ENCODE peak calls at places on chromosomes 11 and 22, in ten cellular contexts. O is heart left ventricle, K is GM12891, M is tibial nerve, N is erythroblast, H is transverse colon, B is Peyer's patch, V is body of pancreas, G is NB4, S is HCT116. C is an unnamed sample.

GRCh38 chr11:108111126-108111525 is 10.2 kb upstream of the ACAT1 start:
- DNase-seq in K (no peak), S (no peak), H (no peak), M (no peak), B (no peak), G (no peak), V (no peak), N (no peak), O (no peak), C (no peak)

GRCh38 chr11:110772863-110773262 is 60.6 kb upstream of the ARHGAP20 start:
- DNase-seq in K (no peak), B (no peak), V (no peak), O (no peak), S (no peak), M (no peak), G (no peak), N (no peak), H (no peak), C (no peak)

GRCh38 chr11:19597194-19597593 is 115.4 kb upstream of the NAV2 start:
- DNase-seq in H (no peak), O (no peak), M (no peak), B (no peak), S (no peak), G (no peak), K (no peak), V (no peak), N (no peak), C (no peak)

GRCh38 chr22:33853200-33854097 is 66.8 kb downstream of the LARGE1 start:
- DNase-seq in B (peak), G (peak), O (peak), K (peak), S (no peak), V (peak), M (peak), N (no peak), H (peak), C (peak)

GRCh38 chr11:106228996-106229395 is 151.5 kb downstream of the AASDHPPT start:
- DNase-seq in N (no peak), B (no peak), H (no peak), G (no peak), V (no peak), M (no peak), K (no peak), O (no peak), S (no peak), C (no peak)

GRCh38 chr11:8831861-8832260 is 79.1 kb upstream of the AKIP1 start:
- DNase-seq in B (no peak), K (no peak), O (no peak), S (no peak), N (no peak), G (no peak), M (no peak), H (no peak), V (no peak), C (no peak)

GRCh38 chr11:116787436-116787785 is 412 bp downstream of the ZPR1 start:
- DNase-seq in G (no peak), V (no peak), O (no peak), N (no peak), S (no peak), M (no peak), K (no peak), B (no peak), H (no peak), C (no peak)

GRCh38 chr11:64230985-64231365 is 627 bp downstream of the DNAJC4 start:
- DNase-seq in B (no peak), V (no peak), S (no peak), G (peak), K (no peak), H (no peak), M (no peak), O (peak), N (no peak), C (peak)

GRCh38 chr11:763073-763463 is 14.2 kb downstream of the GATD1 start:
- DNase-seq in K (no peak), B (peak), S (no peak), M (no peak), N (no peak), V (no peak), O (no peak), H (peak), G (no peak), C (no peak)

GRCh38 chr11:124758355-124759267 is 3.5 kb downstream of the ESAM start:
- DNase-seq in O (peak), H (peak), M (peak), K (peak), S (peak), B (peak), N (peak), G (peak), V (peak), C (no peak)

GRCh38 chr11:26953770-26954392 is 40.0 kb upstream of the FIBIN start:
- DNase-seq in H (no peak), B (no peak), K (no peak), O (no peak), S (no peak), V (no peak), N (no peak), G (no peak), M (no peak), C (no peak)

GRCh38 chr11:15806217-15806616 is 550.1 kb downstream of the SOX6 start:
- DNase-seq in B (no peak), V (no peak), S (no peak), O (no peak), H (no peak), K (no peak), M (no peak), N (no peak), G (no peak), C (no peak)

GRCh38 chr11:50088231-50088630 is 55.6 kb downstream of the OR4C45 start:
- DNase-seq in O (no peak), K (no peak), G (no peak), B (no peak), M (no peak), N (no peak), H (no peak), S (no peak), V (no peak), C (no peak)

GRCh38 chr22:28903080-28903479 is 19.7 kb downstream of the ZNRF3 start:
- DNase-seq in B (no peak), N (no peak), M (no peak), G (no peak), H (no peak), K (no peak), S (no peak), O (peak), V (peak), C (peak)

GRCh38 chr11:126391286-126391954 is 35.9 kb downstream of the ST3GAL4 start:
- DNase-seq in O (no peak), B (no peak), K (no peak), G (peak), V (no peak), N (no peak), M (no peak), H (no peak), S (no peak), C (peak)

GRCh38 chr11:1353383-1354124 is 36.2 kb upstream of the BRSK2 start:
- DNase-seq in O (no peak), G (no peak), V (no peak), N (no peak), M (no peak), K (no peak), B (no peak), S (no peak), H (no peak), C (no peak)

GRCh38 chr11:120409655-120410054 is 73.4 kb downstream of the ARHGEF12 start:
- DNase-seq in N (no peak), V (no peak), S (no peak), G (no peak), H (no peak), O (no peak), B (no peak), K (no peak), M (no peak), C (no peak)

GRCh38 chr11:102168483-102168882 is 58.2 kb downstream of the YAP1 start:
- DNase-seq in M (no peak), O (no peak), K (no peak), B (no peak), H (no peak), G (no peak), N (no peak), V (no peak), S (no peak), C (no peak)

GRCh38 chr22:41280065-41280464 is 5.9 kb downstream of the RANGAP1 start:
- DNase-seq in S (no peak), V (no peak), G (no peak), B (no peak), M (no peak), N (no peak), K (no peak), H (no peak), O (no peak), C (no peak)

GRCh38 chr11:121249039-121249663 is 43.4 kb upstream of the SC5D start:
- DNase-seq in K (peak), M (no peak), N (peak), B (no peak), G (peak), H (no peak), O (no peak), V (no peak), S (peak), C (no peak)

GRCh38 chr11:108224908-108225786 is 2.3 kb downstream of the ATM start:
- DNase-seq in N (peak), G (peak), M (peak), S (no peak), K (no peak), O (no peak), H (no peak), V (no peak), B (no peak), C (no peak)

GRCh38 chr22:29078036-29078868 is 5.4 kb downstream of the KREMEN1 start:
- DNase-seq in V (no peak), B (no peak), N (no peak), H (no peak), M (no peak), O (no peak), G (no peak), K (no peak), S (no peak), C (no peak)

GRCh38 chr11:120883404-120884135 is 140.3 kb upstream of the TBCEL start:
- DNase-seq in G (no peak), V (no peak), K (no peak), S (no peak), O (peak), H (no peak), B (no peak), M (peak), N (no peak), C (no peak)

GRCh38 chr11:1942541-1943260 is 4.4 kb upstream of the MRPL23 start:
- DNase-seq in H (no peak), G (no peak), O (peak), N (no peak), M (no peak), V (peak), S (no peak), K (no peak), B (peak), C (no peak)

GRCh38 chr11:75474878-75475766 is 42.1 kb upstream of the KLHL35 start:
- DNase-seq in B (peak), G (peak), M (peak), K (peak), N (peak), O (peak), S (no peak), V (peak), H (peak), C (peak)

GRCh38 chr11:110787680-110788079 is 75.4 kb upstream of the ARHGAP20 start:
- DNase-seq in K (no peak), B (no peak), N (no peak), H (no peak), G (no peak), S (no peak), O (no peak), V (no peak), M (no peak), C (no peak)

GRCh38 chr11:59551651-59552521 is 40.5 kb downstream of the OR4D9 start:
- DNase-seq in H (no peak), M (peak), V (peak), G (peak), O (peak), S (peak), B (no peak), K (no peak), N (peak), C (peak)

GRCh38 chr22:28864878-28865596 is 18.3 kb upstream of the ZNRF3 start:
- DNase-seq in H (no peak), M (no peak), O (no peak), G (no peak), S (no peak), K (no peak), V (no peak), N (no peak), B (no peak), C (no peak)

GRCh38 chr11:21264125-21264524 is 594.7 kb downstream of the NELL1 start:
- DNase-seq in B (no peak), G (no peak), O (no peak), K (no peak), V (no peak), M (no peak), H (no peak), N (no peak), S (no peak), C (no peak)

GRCh38 chr11:67646535-67647336 is 3.8 kb downstream of the ACY3 start:
- DNase-seq in H (peak), B (peak), M (no peak), N (no peak), G (peak), S (no peak), K (no peak), O (no peak), V (peak), C (no peak)

GRCh38 chr11:76408171-76408965 is 27.2 kb downstream of the GVQW3 start:
- DNase-seq in M (no peak), B (no peak), N (no peak), S (no peak), K (no peak), V (no peak), G (no peak), H (no peak), O (no peak), C (no peak)

GRCh38 chr22:28955817-28956216 is 72.4 kb downstream of the ZNRF3 start:
- DNase-seq in H (peak), K (peak), O (no peak), M (no peak), V (no peak), S (no peak), N (no peak), G (peak), B (peak), C (no peak)

GRCh38 chr11:102552447-102553200 is 22.1 kb upstream of the MMP7 start:
- DNase-seq in N (no peak), K (no peak), M (no peak), B (no peak), S (peak), G (no peak), O (no peak), V (peak), H (no peak), C (no peak)

GRCh38 chr22:32528984-32529982 is 54.7 kb downstream of the FBXO7 start:
- DNase-seq in M (peak), O (peak), K (peak), S (peak), B (peak), G (peak), H (peak), N (peak), V (peak), C (peak)

GRCh38 chr22:22871536-22872278 is 15.9 kb upstream of the IGLL5 start:
- DNase-seq in M (no peak), O (no peak), S (no peak), V (no peak), G (peak), H (no peak), B (no peak), K (no peak), N (no peak), C (no peak)

GRCh38 chr11:96215094-96215782 is 127.8 kb downstream of the MAML2 start:
- DNase-seq in K (no peak), V (no peak), N (no peak), H (peak), G (peak), O (no peak), B (peak), M (no peak), S (no peak), C (no peak)

GRCh38 chr11:130413383-130414106 is 14.9 kb downstream of the ADAMTS8 start:
- DNase-seq in B (no peak), V (no peak), H (no peak), M (no peak), K (no peak), N (no peak), O (no peak), S (no peak), G (no peak), C (no peak)

GRCh38 chr22:27296091-27296675 is 505.4 kb downstream of the MN1 start:
- DNase-seq in O (no peak), M (no peak), B (no peak), S (no peak), K (no peak), V (no peak), H (no peak), G (no peak), N (no peak), C (no peak)

GRCh38 chr22:27297125-27297524 is 504.4 kb downstream of the MN1 start:
- DNase-seq in O (no peak), K (no peak), B (no peak), G (no peak), S (no peak), V (no peak), M (no peak), N (no peak), H (no peak), C (no peak)

GRCh38 chr22:27292542-27293298 is 508.8 kb downstream of the MN1 start:
- DNase-seq in H (no peak), O (no peak), G (no peak), M (no peak), V (no peak), B (no peak), K (no peak), N (peak), S (no peak), C (no peak)

GRCh38 chr22:27295071-27295470 is 506.5 kb downstream of the MN1 start:
- DNase-seq in V (no peak), K (no peak), M (no peak), H (no peak), N (no peak), G (no peak), S (no peak), O (no peak), B (no peak), C (no peak)

GRCh38 chr22:27295605-27296004 is 506.0 kb downstream of the MN1 start:
- DNase-seq in V (no peak), B (no peak), K (no peak), S (no peak), G (no peak), N (no peak), M (no peak), H (no peak), O (no peak), C (no peak)
- TF ChIP-seq POLR2A in V (no peak), B (no peak), K (no peak), S (no peak), G (no peak), N (no peak), M (no peak), H (no peak), O (no peak), C (no peak)

GRCh38 chr11:12377824-12378593 is 638 bp downstream of the PARVA start:
- DNase-seq in B (peak), M (peak), O (peak), K (no peak), H (peak), G (no peak), S (peak), V (peak), N (no peak), C (peak)
- TF ChIP-seq POLR2A in B (peak), M (peak), O (no peak), K (no peak), H (peak), G (no peak), S (peak), V (no peak), N (no peak), C (no peak)

DNA sequence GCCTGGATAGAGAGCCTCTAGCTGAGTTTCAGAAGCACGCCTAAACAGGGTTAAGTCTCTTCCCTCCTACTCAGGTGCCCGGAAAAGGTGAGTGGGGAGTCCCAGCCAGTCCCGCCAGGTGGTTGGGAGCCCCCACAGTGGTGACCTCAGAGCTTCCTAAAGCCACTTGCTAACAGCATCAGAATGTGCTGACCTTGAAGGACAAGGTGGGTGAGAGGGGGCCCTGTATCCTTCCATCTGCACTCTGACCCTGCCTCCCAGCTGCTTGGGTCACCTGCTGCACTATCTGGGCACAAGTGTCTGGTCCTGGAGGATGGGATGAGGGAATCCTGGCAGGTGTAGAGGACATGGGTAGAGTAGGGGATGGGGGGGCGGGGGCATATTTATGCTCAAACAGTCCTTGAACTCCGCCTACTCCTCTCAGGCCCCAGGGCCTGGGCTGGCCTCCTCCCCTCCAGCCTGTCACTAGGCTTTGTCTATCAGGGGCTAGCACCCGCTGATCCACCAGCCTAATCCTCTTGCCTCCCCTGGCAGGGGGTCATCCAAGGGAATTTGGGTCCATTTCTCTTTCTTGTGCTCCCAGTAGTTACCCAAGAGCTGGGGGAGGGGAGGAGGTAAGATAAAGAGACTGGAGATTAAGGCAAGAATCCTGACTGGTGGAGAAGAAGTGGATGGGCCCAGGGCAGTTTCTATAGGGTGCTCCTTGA is 3.4 kb downstream of the USP2 start:
- DNase-seq in N (no peak), V (no peak), M (peak), B (no peak), H (no peak), O (peak), S (no peak), K (no peak), G (no peak), C (no peak)
- TF ChIP-seq POLR2A in N (no peak), V (no peak), M (no peak), B (no peak), H (no peak), O (no peak), S (no peak), K (no peak), G (no peak), C (no peak)

DNA sequence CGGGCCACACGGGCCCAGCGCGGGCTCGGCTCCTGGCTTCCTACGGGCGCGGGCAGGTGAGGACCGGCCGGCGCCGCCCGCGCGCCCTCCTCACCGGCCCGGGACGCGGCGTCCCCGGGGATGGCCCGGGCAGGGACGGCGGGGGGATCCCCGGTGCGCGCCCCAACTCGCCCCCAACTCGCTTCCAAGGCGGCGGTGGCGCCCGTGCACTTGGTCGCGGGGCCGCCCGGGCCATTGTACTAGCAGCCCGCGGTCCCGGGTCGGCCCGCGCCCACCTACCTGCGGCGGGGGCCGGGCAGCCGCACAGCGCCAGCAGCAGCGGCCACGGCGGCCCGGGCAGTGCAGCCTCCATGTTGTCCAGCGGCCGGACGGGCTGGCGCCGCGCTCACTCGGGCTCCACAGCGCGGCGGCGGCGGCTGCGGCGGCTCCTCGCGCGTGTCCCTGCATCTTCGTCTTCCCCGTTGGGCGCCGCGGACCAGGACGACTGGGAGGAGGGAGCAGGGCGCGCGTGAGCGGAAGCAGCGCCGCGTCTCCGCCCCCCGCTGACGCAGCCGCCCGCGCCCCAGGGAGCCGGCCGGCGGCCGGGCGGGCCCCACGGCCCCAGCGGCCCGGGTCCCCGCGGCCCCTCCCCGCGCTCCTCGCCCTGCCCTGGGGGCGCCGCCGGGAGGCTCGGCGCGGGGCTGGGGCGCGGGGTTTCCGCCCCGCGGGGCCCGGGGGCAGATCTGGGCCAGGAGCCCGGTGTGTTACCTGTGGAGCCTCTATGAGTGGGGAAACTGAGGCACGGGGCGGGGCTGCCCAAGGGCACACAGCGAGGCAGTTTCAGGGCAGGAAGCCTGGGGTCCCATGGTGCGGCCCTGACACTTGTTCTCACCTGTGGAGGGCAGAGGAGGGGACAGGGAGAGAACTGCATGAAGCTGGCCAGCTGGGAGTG is 159.3 kb upstream of the GRK3 start:
- DNase-seq in O (peak), K (peak), V (peak), B (peak), G (peak), M (peak), N (peak), S (no peak), H (peak), C (peak)
- TF ChIP-seq POLR2A in O (no peak), K (no peak), V (peak), B (peak), G (peak), M (peak), N (peak), S (no peak), H (peak), C (peak)

C was measured in ovary.